ENCODE peak calls at places on chromosomes 16 and 17, in eight cellular contexts. T is KBM-7, L is astrocyte of the spinal cord, W is ureter, V is posterior cingulate gyrus, Z is endothelial cell, Q is aorta, S is lung microvascular endothelial cell. M is an unnamed sample.

GRCh38 chr16:17453365-17454122 is 17.2 kb downstream of the XYLT1 start:
- DNase-seq in Q (no peak), W (no peak), L (no peak), V (no peak), T (no peak), Z (no peak), S (no peak), M (no peak)

GRCh38 chr17:5587431-5588032 is 3.2 kb upstream of the NLRP1 start:
- DNase-seq in L (peak; percentile 74), V (peak; percentile 49), Z (peak; percentile 49), Q (no peak), S (peak; percentile 82), T (peak; percentile 67), W (peak; percentile 52), M (no peak)

GRCh38 chr16:23124315-23124714 is 24.9 kb downstream of the USP31 start:
- DNase-seq in Q (no peak), L (peak; percentile 83), W (no peak), S (peak; percentile 68), Z (no peak), V (no peak), T (no peak), M (no peak)

GRCh38 chr17:49018673-49019215 is 21.6 kb downstream of the IGF2BP1 start:
- DNase-seq in Q (no peak), Z (no peak), L (no peak), V (no peak), T (no peak), W (no peak), S (no peak), M (no peak)

GRCh38 chr17:15456972-15457722 is 10.3 kb downstream of the CDRT4 start:
- DNase-seq in W (peak; percentile 75), L (peak; percentile 90), V (peak; percentile 76), T (no peak), Z (no peak), Q (peak; percentile 71), S (peak; percentile 61), M (no peak)

GRCh38 chr17:76932402-76933333 is 64.5 kb downstream of the MGAT5B start:
- DNase-seq in W (no peak), L (no peak), Z (no peak), S (no peak), Q (no peak), T (no peak), V (no peak), M (no peak)

GRCh38 chr17:79874329-79874981 is 35.2 kb upstream of the CBX4 start:
- DNase-seq in Z (peak; percentile 31), T (peak; percentile 53), Q (no peak), W (no peak), S (peak; percentile 46), L (peak; percentile 33), V (no peak), M (no peak)

GRCh38 chr17:1055751-1056645 is 59.1 kb downstream of the TIMM22 start:
- DNase-seq in Q (peak; percentile 76), L (peak; percentile 55), W (peak; percentile 73), Z (peak; percentile 71), V (peak; percentile 67), T (peak; percentile 48), S (peak; percentile 81), M (peak; percentile 49)

GRCh38 chr17:16214190-16215001 is 938 bp downstream of the NCOR1 start:
- DNase-seq in Q (no peak), Z (no peak), T (peak; percentile 27), W (no peak), L (no peak), S (no peak), V (no peak), M (no peak)

GRCh38 chr16:89358030-89359005 is 132.0 kb downstream of the ANKRD11 start:
- DNase-seq in Q (peak; percentile 59), S (no peak), L (no peak), V (no peak), W (no peak), Z (no peak), T (peak; percentile 42), M (no peak)

GRCh38 chr17:47948706-47949196 is 7.4 kb downstream of the PNPO start:
- DNase-seq in W (no peak), S (no peak), Z (no peak), Q (no peak), V (no peak), T (no peak), L (no peak), M (no peak)

GRCh38 chr16:50925758-50926357 is 184.0 kb downstream of the CYLD start:
- DNase-seq in Z (no peak), L (peak; percentile 1), V (no peak), T (no peak), Q (no peak), W (no peak), S (no peak), M (no peak)

GRCh38 chr16:73202176-73202729 is 154.3 kb upstream of the ZFHX3 start:
- DNase-seq in W (no peak), L (peak; percentile 94), V (no peak), Z (no peak), S (no peak), T (no peak), Q (no peak), M (no peak)

M was measured in CD14-positive monocyte.